ENCODE peak calls at places on chromosomes 13 and 19, in four cellular contexts. J, D, R and V are unnamed samples. For H3K4me1, the result is how much of the 10 kb centered on the place peaks cover.

GRCh38 chr19:408441-409005 is 424 bp downstream of the C2CD4C start:
- DNase-seq in D (peak), J (no peak), R (no peak), V (peak)

GRCh38 chr19:13181747-13182388 is 31.7 kb downstream of the IER2 start:
- DNase-seq in D (peak), J (no peak), R (peak), V (no peak)

GRCh38 chr19:13797870-13798269 is 2.6 kb downstream of the ZSWIM4 start:
- DNase-seq in J (no peak), D (no peak), R (peak), V (no peak)

GRCh38 chr19:32174386-32175113 is 170.9 kb upstream of the ZNF507 start:
- DNase-seq in J (no peak), D (no peak), R (no peak), V (no peak)

GRCh38 chr13:47184311-47184710 is 287.5 kb upstream of the HTR2A start:
- DNase-seq in D (no peak), J (no peak), R (no peak), V (no peak)

GRCh38 chr19:39935262-39935661 is 828 bp upstream of the FCGBP start:
- DNase-seq in J (no peak), D (no peak), R (no peak), V (no peak)

GRCh38 chr13:98650376-98651107 is 73.6 kb upstream of the STK24 start:
- DNase-seq in R (no peak), J (no peak), D (no peak), V (no peak)

GRCh38 chr19:37220383-37220782 is 2.4 kb downstream of the ZNF383 start:
- DNase-seq in R (no peak), D (no peak), J (no peak), V (no peak)

GRCh38 chr19:5667751-5668271 is 12.5 kb downstream of the MICOS13 start:
- DNase-seq in D (no peak), J (no peak), R (no peak), V (no peak)

GRCh38 chr19:6210091-6210490 is 69.7 kb downstream of the MLLT1 start:
- DNase-seq in J (no peak), D (peak), R (no peak), V (no peak)

GRCh38 chr13:28329395-28330158 is 165.4 kb downstream of the FLT1 start:
- DNase-seq in D (no peak), J (no peak), R (no peak), V (no peak)

GRCh38 chr13:28100149-28101121 is at the start of gene FLT3:
- DNase-seq in R (peak), J (no peak), D (peak), V (peak)

GRCh38 chr13:42041684-42042035 is 6.8 kb upstream of the DGKH start:
- DNase-seq in R (peak), D (peak), J (no peak), V (peak)

GRCh38 chr19:9847087-9847671 is 12.1 kb downstream of the PIN1 start:
- DNase-seq in D (peak), R (no peak), J (no peak), V (no peak)

GRCh38 chr13:36282818-36283432 is 14.7 kb downstream of the CCDC169 start:
- DNase-seq in R (no peak), J (no peak), D (no peak), V (no peak)

GRCh38 chr19:18221815-18222725 is 4.2 kb downstream of the PDE4C start:
- DNase-seq in D (no peak), J (no peak), R (no peak), V (no peak)

GRCh38 chr13:109162248-109163051 is 533.0 kb downstream of the MYO16 start:
- DNase-seq in J (no peak), D (no peak), R (peak), V (no peak)

GRCh38 chr19:12770922-12771321 is 4.4 kb downstream of the HOOK2 start:
- DNase-seq in J (no peak), R (no peak), D (no peak), V (no peak)

GRCh38 chr19:21848706-21849105 is 12.7 kb upstream of the ZNF43 start:
- DNase-seq in J (no peak), R (no peak), D (no peak), V (no peak)

GRCh38 chr19:343941-344624 is 513 bp downstream of the MIER2 start:
- DNase-seq in R (peak), J (no peak), D (peak), V (no peak)

GRCh38 chr19:47275866-47276461 is 1.3 kb downstream of the INAFM1 start:
- DNase-seq in J (no peak), D (peak), R (peak), V (no peak)

GRCh38 chr19:6551091-6551490 is 20.3 kb downstream of the TNFSF9 start:
- DNase-seq in R (no peak), D (no peak), J (no peak), V (no peak)

GRCh38 chr13:112711528-112712265 is 21.9 kb downstream of the ATP11A start:
- DNase-seq in J (no peak), R (peak), D (peak), V (peak)

GRCh38 chr19:50537769-50538230 is 24.1 kb upstream of the ASPDH start:
- DNase-seq in J (no peak), R (peak), D (peak), V (peak)

GRCh38 chr13:63435668-63436275 is 2020.1 kb upstream of the PCDH20 start:
- DNase-seq in D (no peak), R (no peak), J (no peak), V (no peak)

GRCh38 chr19:45499196-45500180 is 1.2 kb downstream of the PPM1N start:
- DNase-seq in D (peak), R (peak), J (no peak), V (peak)

GRCh38 chr19:37931941-37932655 is 25.1 kb downstream of the SIPA1L3 start:
- DNase-seq in R (peak), J (no peak), D (peak), V (peak)

GRCh38 chr19:48123907-48124675 is 13.5 kb upstream of the PLA2G4C start:
- DNase-seq in J (no peak), D (no peak), R (no peak), V (no peak)

GRCh38 chr19:50327461-50328256 is 1.5 kb downstream of the KCNC3 start:
- DNase-seq in R (no peak), J (no peak), D (no peak), V (peak)

GRCh38 chr19:48004236-48004635 is 9.8 kb downstream of the ELSPBP1 start:
- DNase-seq in R (no peak), D (no peak), J (no peak), V (no peak)

DNA sequence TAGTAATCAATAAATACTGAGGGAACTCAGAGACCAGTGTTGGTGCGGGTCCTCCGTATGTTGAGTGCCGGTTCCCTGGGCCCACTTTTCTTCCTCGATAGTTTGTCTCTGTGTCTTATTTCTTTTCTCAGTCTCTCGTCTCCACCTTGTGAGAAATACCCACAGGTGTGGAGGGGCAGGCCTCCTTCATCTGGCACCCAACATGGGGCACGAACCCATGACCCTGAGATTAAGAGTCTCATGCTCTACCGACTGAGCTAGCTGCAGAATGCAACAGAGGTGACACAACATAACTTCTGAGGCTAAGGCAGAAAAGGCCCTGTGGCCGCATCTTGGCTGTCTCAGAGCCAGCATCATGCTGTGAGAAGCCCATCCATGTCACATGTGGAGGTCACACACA is 5.3 kb upstream of the ZNF613 start:
- DNase-seq in R (no peak), D (no peak), J (no peak), V (no peak)
- H3K27ac ChIP-seq in R (no peak), D (no peak), J (no peak), V (no peak)

DNA sequence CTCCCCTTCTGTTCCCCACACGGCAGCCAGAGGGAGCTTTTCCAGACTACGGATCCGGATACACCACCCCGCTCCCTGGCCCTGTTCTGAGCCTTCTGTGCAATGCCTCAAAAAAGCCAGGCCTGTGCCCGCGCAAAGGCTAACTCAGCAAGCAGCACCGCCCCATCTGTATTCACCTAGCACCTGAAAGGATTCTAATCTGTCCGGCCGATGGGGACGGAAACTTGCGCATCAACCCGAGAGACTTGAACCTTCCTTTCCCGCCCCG is 589 bp downstream of the ZBTB45 start:
- DNase-seq in J (no peak), D (peak), R (peak), V (peak)
- TF ChIP-seq CTCF in J (peak), D (peak), R (peak), V (peak)

GRCh38 chr13:110396913-110397379 is 89.9 kb downstream of the COL4A2 start:
- DNase-seq in D (peak), R (peak), J (no peak), V (no peak)

GRCh38 chr13:110396476-110396875 is 89.4 kb downstream of the COL4A2 start:
- DNase-seq in J (no peak), D (no peak), R (no peak), V (no peak)

GRCh38 chr13:110398564-110399507 is 91.8 kb downstream of the COL4A2 start:
- DNase-seq in J (no peak), D (no peak), R (no peak), V (no peak)

GRCh38 chr13:110399801-110400200 is 92.7 kb downstream of the COL4A2 start:
- DNase-seq in R (no peak), J (no peak), D (no peak), V (no peak)

DNA sequence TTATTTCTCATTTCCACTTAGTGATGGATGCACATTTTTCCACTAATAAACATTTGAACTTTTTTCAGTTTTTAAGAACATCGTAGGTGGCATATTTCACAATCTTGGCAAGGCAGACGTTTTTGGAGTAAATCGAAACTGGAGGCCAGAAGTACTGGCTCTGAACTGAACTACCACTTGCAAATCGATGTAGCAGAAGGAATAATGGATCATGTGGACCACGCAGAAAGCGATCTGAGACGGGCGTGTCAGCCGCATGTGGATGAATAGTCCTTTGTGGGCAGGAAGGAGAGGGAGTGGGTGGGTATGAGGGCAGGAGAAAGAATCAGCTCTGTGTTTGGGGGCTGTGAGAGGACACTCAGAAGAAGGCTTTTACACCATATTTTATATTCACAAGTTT is 90.4 kb downstream of the COL4A2 start:
- DNase-seq in J (no peak), R (no peak), D (no peak), V (no peak)
- H3K4me1 ChIP-seq in J (under half), R (under half), D (under half), V (under half)

GRCh38 chr13:110261166-110262081 is 45.5 kb downstream of the COL4A1 start:
- DNase-seq in R (peak), D (no peak), J (no peak), V (no peak)
- H3K27ac ChIP-seq in R (no peak), D (peak), J (no peak), V (no peak)

GRCh38 chr19:24159707-24160106 is 72.7 kb downstream of the ZNF254 start:
- DNase-seq in D (no peak), R (peak), J (no peak), V (no peak)
- TF ChIP-seq CTCF in D (no peak), R (peak), J (no peak), V (peak)

GRCh38 chr19:55112781-55113569 is 4.5 kb downstream of the PPP1R12C start:
- DNase-seq in D (no peak), J (no peak), R (peak), V (no peak)

GRCh38 chr19:55113570-55114039 is 3.8 kb downstream of the PPP1R12C start:
- DNase-seq in D (peak), J (no peak), R (peak), V (peak)

GRCh38 chr19:55111238-55111831 is 6.1 kb downstream of the PPP1R12C start:
- DNase-seq in D (no peak), R (no peak), J (no peak), V (no peak)

GRCh38 chr19:55114566-55115145 is 2.8 kb downstream of the PPP1R12C start:
- DNase-seq in R (no peak), D (peak), J (no peak), V (peak)

GRCh38 chr19:55112246-55112780 is 5.1 kb downstream of the PPP1R12C start:
- DNase-seq in D (peak), J (no peak), R (no peak), V (no peak)
- H3K4me1 ChIP-seq in D (under half), J (half or more), R (under half), V (under half)

DNA sequence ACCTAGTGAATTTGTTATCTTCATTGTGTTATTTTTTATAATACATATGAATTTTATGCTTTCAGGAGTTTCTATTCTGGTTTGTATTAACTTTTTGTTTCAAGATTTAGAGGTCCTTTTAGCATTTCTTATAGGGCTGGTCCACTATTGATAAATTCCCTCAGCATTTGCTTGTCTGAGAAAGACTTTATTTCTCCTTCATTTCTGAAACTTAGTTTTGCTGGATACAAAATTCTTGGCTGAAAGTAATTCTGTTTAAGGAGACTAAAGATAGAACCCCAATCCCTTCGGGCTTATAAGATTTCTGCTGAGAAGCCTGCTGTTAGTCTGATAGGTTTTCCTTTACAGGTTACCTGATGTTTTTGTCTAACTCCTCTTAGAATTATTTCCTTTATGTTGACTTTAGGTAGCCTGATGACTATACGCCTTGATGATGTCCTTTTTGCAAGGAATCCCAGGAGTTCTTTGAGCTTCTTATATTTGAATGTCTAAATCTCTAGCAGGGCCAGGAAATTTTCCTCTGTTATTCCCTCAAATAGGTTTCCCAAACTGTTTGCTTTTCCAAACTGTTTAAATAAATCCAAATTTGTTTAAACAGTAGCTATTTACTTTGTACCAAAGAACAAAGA is 127.1 kb downstream of the CYSLTR2 start:
- DNase-seq in D (no peak), R (no peak), J (no peak), V (no peak)
- H3K27ac ChIP-seq in D (no peak), R (no peak), J (no peak), V (no peak)